ENCODE peak calls at places on chromosomes 16 and 17, in six cellular contexts. V is sigmoid colon; D is DND-41; F is SK-N-SH; G is CD4-positive, alpha-beta T cell; R is MM.1S. W is an unnamed sample.
A peak's percentile ranks its signal among the peaks of the same experiment; 100 is the strongest.

GRCh38 chr17:50267074-50267841 is 7.0 kb upstream of the TMEM92 start:
- DNase-seq in D (no peak), F (peak; percentile 52), G (no peak), V (peak; percentile 64), R (no peak), W (no peak)

GRCh38 chr16:8866118-8866883 is 2.5 kb downstream of the CARHSP1 start:
- DNase-seq in F (peak; percentile 67), V (peak; percentile 89), D (no peak), R (no peak), G (no peak), W (peak; percentile 82)

GRCh38 chr16:70764632-70765031 is 36.3 kb downstream of the VAC14 start:
- DNase-seq in D (no peak), V (no peak), R (no peak), G (no peak), F (no peak), W (no peak)

GRCh38 chr16:67199011-67199807 is at the start of gene ELMO3:
- DNase-seq in V (no peak), D (no peak), G (no peak), F (peak; percentile 72), R (no peak), W (no peak)

GRCh38 chr17:63587770-63588169 is 12.9 kb upstream of the TACO1 start:
- DNase-seq in V (no peak), F (no peak), D (no peak), G (no peak), R (no peak), W (no peak)

GRCh38 chr16:77183137-77183536 is 7.9 kb upstream of the MON1B start:
- DNase-seq in V (no peak), G (no peak), D (no peak), R (no peak), F (no peak), W (no peak)

GRCh38 chr16:72355561-72355960 is 183.6 kb upstream of the PMFBP1 start:
- DNase-seq in R (no peak), F (no peak), G (no peak), V (no peak), D (no peak), W (no peak)

GRCh38 chr17:50397111-50397918 is at the start of gene LRRC59:
- DNase-seq in F (peak; percentile 99), R (peak; percentile 81), G (peak; percentile 95), V (peak; percentile 93), D (peak; percentile 92), W (peak; percentile 92)

GRCh38 chr16:55543470-55543869 is 23.0 kb upstream of the CAPNS2 start:
- DNase-seq in R (no peak), D (no peak), V (no peak), G (no peak), F (peak; percentile 16), W (no peak)

GRCh38 chr17:55420067-55420775 is 1.4 kb downstream of the MMD start:
- DNase-seq in V (no peak), F (no peak), D (peak; percentile 66), G (peak; percentile 2), R (no peak), W (no peak)

GRCh38 chr16:73483076-73483791 is 435.3 kb upstream of the ZFHX3 start:
- DNase-seq in G (no peak), F (no peak), R (no peak), V (no peak), D (no peak), W (no peak)

GRCh38 chr17:19747829-19748806 is at the start of gene ALDH3A1:
- DNase-seq in G (no peak), R (no peak), V (no peak), F (no peak), D (no peak), W (no peak)

GRCh38 chr17:79919164-79919585 is 79.9 kb upstream of the CBX4 start:
- DNase-seq in D (no peak), V (peak; percentile 93), G (no peak), R (no peak), F (peak; percentile 95), W (peak; percentile 43)

GRCh38 chr16:84086357-84086756 is 30.4 kb downstream of the MBTPS1 start:
- DNase-seq in F (peak; percentile 27), G (no peak), R (no peak), D (no peak), V (no peak), W (no peak)

GRCh38 chr17:14203392-14203791 is 33.3 kb downstream of the CDRT15 start:
- DNase-seq in V (no peak), D (no peak), R (no peak), F (no peak), G (no peak), W (no peak)

GRCh38 chr16:66927012-66927436 is 1.7 kb upstream of the RRAD start:
- DNase-seq in D (no peak), R (no peak), G (no peak), F (no peak), V (no peak), W (no peak)

GRCh38 chr16:72124761-72125634 is 31.4 kb downstream of the DHX38 start:
- DNase-seq in D (peak; percentile 73), R (peak; percentile 62), F (peak; percentile 80), V (peak; percentile 81), G (peak; percentile 40), W (peak; percentile 55)

GRCh38 chr17:35540589-35541404 is 3.3 kb upstream of the SLFN12L start:
- DNase-seq in D (peak; percentile 61), R (peak; percentile 58), V (peak; percentile 69), G (no peak), F (no peak), W (no peak)

GRCh38 chr17:82212331-82213250 is at the start of gene CCDC57:
- DNase-seq in D (peak; percentile 70), G (peak; percentile 49), F (peak; percentile 99), V (peak; percentile 91), R (peak; percentile 77), W (peak; percentile 85)
- TF ChIP-seq CTCF in D (no peak), G (no peak), F (no peak), V (peak; percentile 12), R (no peak), W (peak; percentile 35)

GRCh38 chr17:77480509-77481215 is 339.9 kb downstream of the SEC14L1 start:
- DNase-seq in G (no peak), R (peak; percentile 2), F (peak; percentile 75), V (no peak), D (no peak), W (no peak)

GRCh38 chr17:77478281-77478680 is 337.5 kb downstream of the SEC14L1 start:
- DNase-seq in R (no peak), V (no peak), F (no peak), G (no peak), D (no peak), W (no peak)

GRCh38 chr17:77479372-77479781 is 338.6 kb downstream of the SEC14L1 start:
- DNase-seq in V (no peak), D (no peak), F (no peak), G (no peak), R (no peak), W (no peak)

GRCh38 chr17:77478899-77479298 is 338.1 kb downstream of the SEC14L1 start:
- DNase-seq in R (no peak), F (no peak), G (no peak), V (peak; percentile 87), D (no peak), W (no peak)

DNA sequence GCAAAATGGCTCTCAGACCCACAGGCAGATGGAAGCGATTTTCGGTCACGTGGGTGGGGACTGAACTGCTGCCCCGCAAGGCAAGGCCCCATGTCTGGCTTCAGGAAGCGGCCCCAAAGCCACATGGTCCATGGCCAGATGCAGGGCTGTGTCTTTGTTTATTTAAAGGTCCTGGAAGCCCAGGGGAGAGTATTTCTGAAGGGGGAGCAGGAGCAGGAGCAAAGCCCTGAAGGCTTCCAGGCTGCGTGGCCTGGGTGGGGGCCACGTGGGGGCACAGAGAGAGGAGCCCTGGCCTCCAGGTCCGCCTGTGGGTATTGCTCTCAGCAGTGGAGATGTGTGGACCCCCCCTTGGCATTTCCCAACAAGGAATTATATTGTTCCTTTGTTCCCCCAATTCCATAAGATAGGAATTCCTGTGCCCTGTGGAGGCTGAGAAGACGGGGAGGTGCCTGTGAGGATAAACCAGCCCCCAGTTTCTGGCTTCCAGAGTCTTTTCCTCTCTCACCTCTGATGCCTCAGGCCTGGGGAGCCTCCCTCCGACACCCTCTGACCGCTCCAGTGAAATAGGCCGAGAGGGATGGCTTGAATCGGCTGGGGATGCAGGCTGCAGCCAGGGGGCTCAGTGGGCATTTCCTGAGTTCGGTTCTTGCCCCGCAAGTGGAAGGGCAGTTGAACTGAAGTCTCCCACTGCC is 339.2 kb downstream of the SEC14L1 start:
- DNase-seq in F (peak; percentile 95), V (no peak), R (peak; percentile 4), G (no peak), D (no peak), W (no peak)
- TF ChIP-seq CTCF in F (no peak), V (no peak), R (no peak), G (no peak), D (no peak), W (no peak)

GRCh38 chr16:69109486-69110270 is 4.2 kb downstream of the HAS3 start:
- DNase-seq in R (no peak), G (no peak), D (no peak), V (no peak), F (no peak), W (no peak)

GRCh38 chr16:69110406-69110805 is 5.0 kb downstream of the HAS3 start:
- DNase-seq in D (no peak), F (no peak), V (no peak), G (no peak), R (no peak), W (peak; percentile 9)

GRCh38 chr16:69108069-69108904 is 2.8 kb downstream of the HAS3 start:
- DNase-seq in D (no peak), V (no peak), F (peak; percentile 45), R (no peak), G (no peak), W (no peak)

GRCh38 chr16:69107311-69107962 is 2.0 kb downstream of the HAS3 start:
- DNase-seq in D (no peak), R (no peak), G (no peak), F (peak; percentile 46), V (no peak), W (no peak)

DNA sequence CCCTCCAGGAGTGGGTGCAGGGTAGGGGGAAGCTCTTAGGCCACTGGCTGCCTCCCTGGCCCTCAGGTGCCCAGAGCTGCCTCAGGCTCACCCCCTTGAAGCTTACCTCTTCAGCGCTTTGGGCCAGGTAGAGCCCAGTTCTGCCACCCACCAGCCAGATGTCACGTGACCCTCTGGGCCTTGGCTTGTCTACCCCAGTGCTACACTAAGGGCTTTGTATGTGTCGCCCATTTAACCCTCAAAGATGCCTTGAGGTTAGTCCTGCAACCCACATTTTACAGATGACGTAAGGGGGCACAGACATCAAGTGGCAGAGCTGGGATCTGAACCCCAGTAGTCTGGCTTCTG is 3.4 kb downstream of the HAS3 start:
- DNase-seq in R (no peak), F (no peak), D (no peak), V (no peak), G (no peak), W (no peak)
- TF ChIP-seq CTCF in R (no peak), F (no peak), D (no peak), V (no peak), G (no peak), W (no peak)

GRCh38 chr16:13864689-13865088 is 55.3 kb upstream of the ERCC4 start:
- DNase-seq in F (no peak), D (no peak), V (no peak), G (no peak), R (no peak), W (no peak)

GRCh38 chr16:13863075-13863765 is 56.7 kb upstream of the ERCC4 start:
- DNase-seq in F (no peak), G (no peak), D (no peak), R (peak; percentile 42), V (no peak), W (no peak)

DNA sequence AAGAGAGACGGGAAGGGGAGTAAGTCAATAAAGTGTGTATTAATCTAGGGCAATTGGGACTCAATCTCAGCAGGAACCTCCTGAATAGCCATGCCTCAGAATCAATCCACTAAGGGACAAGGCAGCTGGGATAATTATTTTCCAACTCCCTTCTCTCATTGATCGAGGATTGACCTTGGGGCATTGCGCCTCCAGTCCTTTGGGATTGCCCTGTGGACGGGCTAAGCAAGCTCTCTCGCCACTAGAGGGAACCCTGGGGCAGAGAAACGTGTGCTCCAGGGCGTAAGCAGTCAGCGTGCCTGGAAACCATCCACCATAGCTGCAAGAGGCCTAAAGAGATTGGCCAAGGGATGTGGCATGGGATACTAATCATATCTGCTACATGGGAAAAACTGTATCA is 53.9 kb upstream of the ERCC4 start:
- DNase-seq in G (peak; percentile 0), F (peak; percentile 32), D (peak; percentile 53), V (peak; percentile 75), R (peak; percentile 34), W (no peak)
- TF ChIP-seq CTCF in G (peak; percentile 61), F (peak; percentile 69), D (peak; percentile 79), V (peak; percentile 44), R (peak; percentile 47), W (peak; percentile 27)

W was measured in dorsolateral prefrontal cortex.